ENCODE peak calls at places on chromosomes 3 and 15, in four cellular contexts. B, H, R and P are unnamed samples.

GRCh38 chr3:159634414-159634813 is 354.2 kb upstream of the IL12A start:
- DNase-seq in B (no peak), H (no peak), R (peak; percentile 94), P (peak; percentile 65)

GRCh38 chr3:107523361-107524213 is 825 bp downstream of the BBX start:
- DNase-seq in R (peak; percentile 59), H (no peak), B (peak; percentile 64), P (peak; percentile 38)

GRCh38 chr3:115330406-115330805 is 183.3 kb upstream of the ZBTB20 start:
- DNase-seq in H (no peak), B (no peak), R (peak; percentile 82), P (peak; percentile 43)

GRCh38 chr3:20013396-20013795 is 1.3 kb upstream of the PP2D1 start:
- DNase-seq in R (no peak), B (no peak), H (no peak), P (peak; percentile 8)

GRCh38 chr3:117873236-117873635 is 1161.4 kb downstream of the IGSF11 start:
- DNase-seq in R (no peak), H (no peak), B (no peak), P (no peak)

GRCh38 chr15:50176869-50177268 is 5.1 kb upstream of the SLC27A2 start:
- DNase-seq in H (no peak), R (peak; percentile 45), B (no peak), P (peak; percentile 39)

GRCh38 chr3:120615863-120616599 is 19.9 kb downstream of the NDUFB4 start:
- DNase-seq in R (peak; percentile 85), H (no peak), B (no peak), P (peak; percentile 9)

GRCh38 chr3:126487151-126487771 is 11.6 kb upstream of the ZXDC start:
- DNase-seq in B (no peak), R (no peak), H (no peak), P (peak; percentile 58)

GRCh38 chr15:58066042-58066867 is 744 bp upstream of the ALDH1A2 start:
- DNase-seq in B (peak; percentile 70), R (peak; percentile 20), H (peak; percentile 2), P (no peak)

GRCh38 chr3:193732391-193732790 is 139.4 kb downstream of the OPA1 start:
- DNase-seq in B (no peak), R (peak; percentile 93), H (no peak), P (peak; percentile 82)

GRCh38 chr3:125055165-125055912 is 458 bp downstream of the HEG1 start:
- DNase-seq in B (no peak), R (no peak), H (no peak), P (no peak)

GRCh38 chr3:125051715-125052581 is 3.8 kb downstream of the HEG1 start:
- DNase-seq in B (no peak), H (peak; percentile 25), R (peak; percentile 95), P (peak; percentile 62)

GRCh38 chr3:125052671-125053303 is 3.0 kb downstream of the HEG1 start:
- DNase-seq in H (no peak), B (no peak), R (peak; percentile 94), P (peak; percentile 60)

GRCh38 chr3:125054436-125055164 is 1.2 kb downstream of the HEG1 start:
- DNase-seq in R (peak; percentile 53), H (no peak), B (no peak), P (no peak)

DNA sequence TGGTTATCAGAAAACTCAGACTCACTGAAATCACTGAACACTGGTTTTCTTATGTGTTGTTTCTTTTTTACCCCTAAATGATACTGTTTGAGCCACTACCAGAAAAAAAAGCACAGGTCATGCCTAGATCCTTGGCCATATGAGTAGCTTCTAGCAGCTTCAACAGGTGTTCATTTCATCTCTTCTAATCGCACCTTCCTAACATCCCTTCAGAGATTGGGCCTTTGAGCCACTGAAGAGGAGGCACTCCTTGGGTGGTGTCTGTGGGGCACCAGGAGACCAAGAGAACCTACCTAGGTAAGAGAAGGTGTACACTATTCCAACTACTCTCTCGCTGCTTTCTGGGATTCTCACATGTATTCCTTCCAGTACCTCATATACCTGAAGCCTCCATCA is 2.5 kb downstream of the HEG1 start:
- DNase-seq in B (no peak), R (no peak), H (no peak), P (no peak)
- H3K4me3 ChIP-seq in B (peak overlapping the region; percentile 90), R (peak overlapping the region; percentile 65), H (no peak overlapping the region), P (no peak overlapping the region)

GRCh38 chr3:136543385-136543784 is 208.8 kb downstream of the STAG1 start:
- DNase-seq in R (no peak), H (no peak), B (no peak), P (peak; percentile 57)

GRCh38 chr3:136547293-136547692 is 204.9 kb downstream of the STAG1 start:
- DNase-seq in B (no peak), H (no peak), R (peak; percentile 72), P (peak; percentile 53)

GRCh38 chr3:136545664-136546266 is 206.4 kb downstream of the STAG1 start:
- DNase-seq in B (no peak), R (no peak), H (no peak), P (peak; percentile 14)

GRCh38 chr3:136544532-136544931 is 207.6 kb downstream of the STAG1 start:
- DNase-seq in B (no peak), H (no peak), R (peak; percentile 6), P (no peak)

GRCh38 chr3:136546718-136547117 is 205.5 kb downstream of the STAG1 start:
- DNase-seq in H (no peak), B (no peak), R (peak; percentile 29), P (peak; percentile 7)
- TF ChIP-seq CTCF in H (peak; percentile 14), B (no peak), R (no peak), P (no peak)

GRCh38 chr15:77033417-77033728 is 37.5 kb downstream of the TSPAN3 start:
- DNase-seq in B (peak; percentile 23), H (no peak), R (no peak), P (no peak)
- H3K36me3 ChIP-seq in B (peaks cover 51% of the 10 kb centered on the region), H (peaks cover 49% of the 10 kb centered on the region), R (peaks cover 10% of the 10 kb centered on the region), P (no peaks in the 10 kb centered on the region)

DNA sequence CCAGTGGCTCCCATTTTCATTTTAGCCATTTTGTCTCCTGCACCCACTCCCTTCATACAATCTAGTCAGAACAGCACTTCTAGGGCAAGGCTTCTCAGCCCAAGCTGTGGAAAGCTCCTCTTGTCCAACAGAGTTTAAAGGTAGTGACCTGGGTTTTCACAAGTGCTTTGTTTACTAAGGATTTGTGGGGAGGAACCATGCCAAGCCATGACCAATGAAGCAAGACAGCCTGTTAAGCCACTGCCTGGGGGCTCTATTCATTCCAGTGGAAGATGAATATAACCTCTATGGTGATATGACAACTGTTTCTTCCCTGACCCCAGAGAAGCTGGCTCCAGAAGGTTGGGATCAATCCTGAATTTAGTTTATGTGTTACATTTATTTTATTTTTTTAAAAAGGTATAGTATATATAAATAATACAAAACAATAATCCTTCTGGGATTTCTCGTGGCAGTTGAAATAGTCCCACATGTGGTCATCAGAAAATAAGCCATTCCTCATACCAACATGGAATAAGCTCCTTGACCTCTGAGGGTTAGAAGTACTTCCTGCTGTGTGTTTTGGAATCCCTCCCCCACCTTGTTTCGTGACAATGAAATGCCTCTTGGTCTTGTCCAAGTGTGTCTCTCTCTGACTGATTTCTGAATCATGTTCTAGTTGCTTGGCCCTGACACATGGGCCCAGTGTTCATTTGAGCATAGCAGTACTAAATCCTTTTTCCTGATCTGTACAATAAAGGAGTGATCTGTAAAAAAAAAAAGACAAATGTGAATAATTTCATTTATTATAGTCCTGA is 13.3 kb upstream of the THUMPD3 start:
- DNase-seq in H (no peak), R (peak; percentile 91), B (no peak), P (peak; percentile 91)
- H3K4me3 ChIP-seq in H (no peak overlapping the region), R (no peak overlapping the region), B (no peak overlapping the region), P (no peak overlapping the region)

GRCh38 chr3:38662544-38662943 is 13.1 kb upstream of the SCN5A start:
- DNase-seq in H (no peak), R (peak; percentile 16), B (no peak), P (peak; percentile 64)
- TF ChIP-seq CTCF in H (no peak), R (peak; percentile 17), B (no peak), P (peak; percentile 52)